ENCODE peak calls at places on chromosome 17, in five cellular contexts. V is MM.1S, T is PC-9, K is neural progenitor cell, F is OCI-LY7. H is an unnamed sample.

GRCh38 chr17:64398330-64398729 is 7.7 kb upstream of the PECAM1 start:
- DNase-seq in V (no peak), T (no peak), K (no peak), F (no peak), H (no peak)

GRCh38 chr17:521168-521525 is 168.5 kb upstream of the RPH3AL start:
- DNase-seq in V (no peak), T (no peak), K (no peak), F (no peak), H (no peak)

GRCh38 chr17:43572368-43572980 is 26.3 kb upstream of the ETV4 start:
- DNase-seq in V (no peak), T (no peak), K (no peak), F (no peak), H (no peak)

GRCh38 chr17:31339906-31340661 is 18.7 kb upstream of the EVI2A start:
- DNase-seq in V (no peak), T (no peak), K (no peak), F (no peak), H (no peak)

GRCh38 chr17:29577009-29577777 is 8.7 kb downstream of the TP53I13 start:
- DNase-seq in V (no peak), T (no peak), K (no peak), F (no peak), H (no peak)

GRCh38 chr17:18950944-18951905 is 740 bp upstream of the SLC5A10 start:
- DNase-seq in V (no peak), T (no peak), K (no peak), F (no peak), H (no peak)

GRCh38 chr17:47864791-47865216 is 13.8 kb upstream of the SP6 start:
- DNase-seq in V (peak), T (no peak), K (no peak), F (no peak), H (no peak)

GRCh38 chr17:83078378-83079339 is 750 bp upstream of the METRNL start:
- DNase-seq in V (no peak), T (peak), K (peak), F (no peak), H (no peak)

GRCh38 chr17:31251618-31252328 is 45.3 kb downstream of the OMG start:
- DNase-seq in V (peak), T (no peak), K (no peak), F (no peak), H (no peak)

GRCh38 chr17:46834846-46835245 is 16.4 kb upstream of the WNT3 start:
- DNase-seq in V (no peak), T (no peak), K (no peak), F (no peak), H (no peak)

GRCh38 chr17:55612691-55613141 is 101.5 kb upstream of the SMIM36 start:
- DNase-seq in V (no peak), T (no peak), K (no peak), F (no peak), H (no peak)

GRCh38 chr17:9050801-9051401 is 29.6 kb downstream of the NTN1 start:
- DNase-seq in V (no peak), T (peak), K (peak), F (no peak), H (peak)

GRCh38 chr17:46002311-46002972 is 3.4 kb downstream of the STH start:
- DNase-seq in V (peak), T (peak), K (peak), F (peak), H (peak)

GRCh38 chr17:28544402-28545140 is 7.9 kb downstream of the UNC119 start:
- DNase-seq in V (no peak), T (no peak), K (no peak), F (no peak), H (peak)

GRCh38 chr17:68682913-68683312 is 81.7 kb upstream of the FAM20A start:
- DNase-seq in V (no peak), T (no peak), K (no peak), F (no peak), H (no peak)

GRCh38 chr17:39755550-39756375 is 18.0 kb downstream of the GRB7 start:
- DNase-seq in V (peak), T (no peak), K (no peak), F (peak), H (no peak)

GRCh38 chr17:65183736-65184135 is 46.6 kb downstream of the RGS9 start:
- DNase-seq in V (no peak), T (peak), K (peak), F (no peak), H (peak)

GRCh38 chr17:47811709-47812108 is 9.9 kb downstream of the OSBPL7 start:
- DNase-seq in V (no peak), T (no peak), K (no peak), F (no peak), H (no peak)

GRCh38 chr17:29593546-29594440 is 861 bp downstream of the ANKRD13B start:
- DNase-seq in V (peak), T (peak), K (peak), F (peak), H (peak)

GRCh38 chr17:27635275-27635823 is 4.4 kb downstream of the LGALS9 start:
- DNase-seq in V (no peak), T (no peak), K (no peak), F (peak), H (no peak)

GRCh38 chr17:20315821-20316220 is 151.5 kb downstream of the LGALS9B start:
- DNase-seq in V (peak), T (no peak), K (no peak), F (no peak), H (peak)

GRCh38 chr17:8153550-8153956 is 1.3 kb upstream of the PER1 start:
- DNase-seq in V (no peak), T (peak), K (peak), F (no peak), H (peak)

GRCh38 chr17:80236911-80237310 is 16.7 kb downstream of the SLC26A11 start:
- DNase-seq in V (no peak), T (no peak), K (no peak), F (no peak), H (peak)

GRCh38 chr17:41071606-41072375 is 6.1 kb upstream of the KRTAP2-4 start:
- DNase-seq in V (no peak), T (no peak), K (no peak), F (no peak), H (no peak)
- H2AFZ ChIP-seq in V (no peak), T (no peak), K (no peak), F (no peak), H (no peak)

DNA sequence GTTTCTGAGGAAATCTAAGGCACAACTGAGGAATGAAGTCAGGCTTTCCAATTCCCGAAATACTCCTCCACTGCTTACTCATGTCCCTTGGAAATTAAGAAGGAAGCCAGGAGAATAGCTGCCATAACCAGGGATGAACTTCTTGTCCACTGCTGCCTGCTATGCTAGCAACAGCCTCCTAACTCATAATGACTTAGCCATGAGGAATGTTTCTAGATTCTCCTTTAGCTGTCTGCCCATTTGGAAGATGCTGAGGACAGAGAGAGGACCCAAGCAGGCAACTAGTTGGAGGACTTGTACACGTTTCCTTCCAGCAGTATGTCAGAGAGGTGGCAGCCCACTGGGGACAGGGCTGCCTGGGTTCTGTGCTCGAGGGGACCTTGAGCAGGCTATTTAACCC is 939 bp upstream of the CCL2 start:
- DNase-seq in V (no peak), T (no peak), K (no peak), F (no peak), H (no peak)
- H3K27ac ChIP-seq in V (no peak), T (no peak), K (peak), F (no peak), H (peak)

DNA sequence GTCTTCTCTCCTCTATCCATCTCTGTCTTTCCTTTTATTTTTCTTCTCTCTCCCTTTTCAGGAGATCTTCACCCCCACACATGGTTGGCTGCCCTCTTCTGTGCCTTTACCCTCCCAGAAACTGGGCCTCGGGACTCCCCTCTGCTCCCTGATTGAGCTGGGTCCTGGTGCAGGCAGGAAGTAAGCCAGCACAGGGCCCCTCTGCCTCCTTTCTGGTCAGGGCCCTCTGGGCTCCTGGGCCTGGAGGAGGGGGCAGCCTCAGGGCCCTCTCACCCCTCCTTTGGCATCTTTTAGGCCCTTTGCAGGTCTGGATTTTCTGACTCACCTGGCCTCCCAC is 21.1 kb upstream of the TAC4 start:
- DNase-seq in V (no peak), T (no peak), K (no peak), F (no peak), H (no peak)
- H2AFZ ChIP-seq in V (no peak), T (no peak), K (no peak), F (no peak), H (no peak)

DNA sequence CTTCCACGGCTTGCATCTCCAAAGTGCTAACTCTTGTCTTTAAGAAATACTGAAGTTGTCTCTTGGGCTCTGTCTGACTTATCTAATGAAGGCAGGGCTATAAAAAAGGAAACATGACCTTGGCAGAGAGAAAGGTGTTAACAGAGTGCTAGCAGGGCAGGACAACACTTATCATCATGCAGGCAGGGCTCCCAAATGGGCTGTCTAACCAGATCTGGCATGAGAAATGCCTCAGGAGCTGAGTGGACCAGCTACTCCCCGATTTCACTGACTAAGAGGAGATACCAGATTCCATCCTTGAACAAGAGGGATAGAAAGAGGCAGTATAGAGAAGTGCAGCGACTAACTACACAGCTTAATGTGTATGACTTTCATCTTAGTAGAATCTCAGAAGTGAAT is 32.6 kb downstream of the PMP22 start:
- DNase-seq in V (no peak), T (no peak), K (no peak), F (no peak), H (no peak)
- H3K27ac ChIP-seq in V (no peak), T (no peak), K (no peak), F (no peak), H (no peak)

DNA sequence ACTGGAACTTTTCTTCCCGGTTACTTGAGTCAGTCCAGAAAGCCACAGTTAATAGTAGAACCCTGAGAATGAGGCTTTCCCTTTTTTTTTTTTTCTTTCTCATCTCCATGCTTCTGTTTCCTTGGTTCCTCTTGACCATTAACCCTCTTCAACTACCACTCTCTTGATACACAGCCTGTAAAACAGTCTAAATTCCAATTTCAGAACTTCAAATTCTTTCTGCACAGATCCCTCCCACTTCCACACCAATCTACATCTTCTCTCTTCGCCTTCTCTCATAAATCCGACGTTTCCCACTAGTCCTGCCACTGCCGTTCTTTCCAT is 588 bp downstream of the METTL16 start:
- DNase-seq in V (no peak), T (no peak), K (no peak), F (no peak), H (no peak)
- H2AFZ ChIP-seq in V (peak), T (peak), K (no peak), F (peak), H (peak)

DNA sequence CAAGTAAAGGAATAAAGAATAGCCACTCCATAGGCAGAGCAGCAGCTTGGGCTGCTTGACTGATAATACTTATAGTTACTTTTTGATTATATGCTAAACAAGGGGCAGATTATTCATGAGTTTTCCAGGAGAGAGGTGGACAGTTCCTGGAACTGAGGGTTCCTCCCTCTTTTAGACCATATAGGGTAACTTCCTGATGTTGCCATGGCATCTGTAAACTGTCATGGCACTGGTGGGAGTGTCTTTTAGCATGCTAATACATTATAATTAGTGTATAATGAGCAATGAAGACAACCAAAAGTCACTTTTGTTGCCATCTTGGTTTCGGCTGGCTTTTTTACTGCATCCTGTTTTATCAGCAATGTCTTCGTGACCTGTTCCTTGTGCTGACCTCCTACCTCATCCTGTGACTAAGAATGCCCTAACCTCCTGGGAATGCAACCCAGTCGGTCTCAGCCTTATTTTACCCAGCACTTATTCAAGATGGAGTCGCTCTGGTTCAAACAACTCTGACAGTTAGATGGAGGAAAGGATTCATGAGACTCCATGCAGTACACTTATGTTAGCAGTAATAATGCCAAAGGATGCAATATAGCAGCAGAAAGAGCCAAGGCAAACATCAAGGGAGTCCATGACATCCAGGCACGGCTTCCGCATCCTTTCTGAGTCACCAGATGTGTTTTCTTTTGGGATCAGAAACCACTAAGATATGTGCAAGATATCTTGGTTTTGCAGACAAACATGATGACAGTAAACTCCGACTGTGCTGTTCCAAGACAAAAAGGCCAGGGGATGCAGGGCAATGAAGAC is 55.8 kb upstream of the B4GALNT2 start:
- DNase-seq in V (no peak), T (peak), K (no peak), F (no peak), H (no peak)
- H3K27ac ChIP-seq in V (no peak), T (peak), K (no peak), F (no peak), H (no peak)

H was measured in GM23338.